ENCODE peak calls at places on chromosomes 13 and 19, in five cellular contexts. D, K, R, Z and C are unnamed samples.

GRCh38 chr19:57559008-57559403 is 657 bp downstream of the ZNF550 start:
- DNase-seq in R (peak), Z (peak), D (no peak), K (no peak), C (no peak)

GRCh38 chr13:83882626-83882959 is 319 bp upstream of the SLITRK1 start:
- DNase-seq in Z (no peak), R (no peak), D (no peak), K (no peak), C (no peak)

GRCh38 chr19:33177417-33177976 is 16.6 kb upstream of the LRP3 start:
- DNase-seq in R (no peak), Z (no peak), D (no peak), K (no peak), C (no peak)

GRCh38 chr19:16660763-16661479 is at the start of gene TMEM38A:
- DNase-seq in D (peak), R (no peak), K (no peak), Z (peak), C (no peak)

GRCh38 chr13:29959621-29960020 is 109.2 kb upstream of the UBL3 start:
- DNase-seq in R (no peak), Z (no peak), K (no peak), D (no peak), C (no peak)

GRCh38 chr13:113935523-113935922 is 38.4 kb downstream of the C13orf46 start:
- DNase-seq in D (no peak), K (no peak), R (no peak), Z (no peak), C (no peak)

GRCh38 chr13:67643656-67644055 is 413.5 kb upstream of the PCDH9 start:
- DNase-seq in K (no peak), Z (no peak), D (no peak), R (no peak), C (no peak)

GRCh38 chr19:39679791-39680168 is 24.1 kb downstream of the LGALS16 start:
- DNase-seq in D (no peak), Z (no peak), R (no peak), K (no peak), C (no peak)

GRCh38 chr13:37136187-37136586 is 30.7 kb upstream of the CSNK1A1L start:
- DNase-seq in Z (no peak), R (no peak), K (no peak), D (no peak), C (no peak)

GRCh38 chr19:10567696-10568443 is 909 bp downstream of the CDKN2D start:
- DNase-seq in Z (no peak), D (no peak), R (no peak), K (no peak), C (no peak)

GRCh38 chr13:107348471-107348870 is 780.5 kb upstream of the ARGLU1 start:
- DNase-seq in D (no peak), R (peak), K (no peak), Z (no peak), C (no peak)

GRCh38 chr13:95456837-95457236 is 95.7 kb upstream of the CLDN10 start:
- DNase-seq in Z (no peak), D (no peak), K (no peak), R (no peak), C (no peak)

GRCh38 chr19:17076539-17076919 is 952 bp downstream of the MYO9B start:
- DNase-seq in R (no peak), D (no peak), K (no peak), Z (no peak), C (no peak)

GRCh38 chr13:73520566-73521290 is 461.9 kb downstream of the KLF5 start:
- DNase-seq in K (no peak), R (no peak), Z (no peak), D (no peak), C (no peak)

GRCh38 chr19:45863840-45864628 is at the start of gene FOXA3:
- DNase-seq in R (peak), Z (no peak), D (no peak), K (no peak), C (no peak)

GRCh38 chr13:106230450-106230849 is 305.0 kb downstream of the EFNB2 start:
- DNase-seq in Z (no peak), K (no peak), R (peak), D (no peak), C (peak)

GRCh38 chr13:84139561-84140158 is 257.4 kb upstream of the SLITRK1 start:
- DNase-seq in R (no peak), Z (no peak), K (no peak), D (no peak), C (no peak)

GRCh38 chr19:15251749-15252397 is 19.6 kb upstream of the EPHX3 start:
- DNase-seq in K (no peak), R (peak), Z (peak), D (peak), C (no peak)

GRCh38 chr13:77502104-77502720 is 33.3 kb upstream of the SCEL start:
- DNase-seq in D (no peak), Z (no peak), K (no peak), R (no peak), C (no peak)

GRCh38 chr19:10408511-10409291 is 5.4 kb upstream of the CDC37 start:
- DNase-seq in D (no peak), R (no peak), K (no peak), Z (no peak), C (no peak)

GRCh38 chr13:64371045-64371444 is 2859.1 kb downstream of the PCDH9 start:
- DNase-seq in Z (no peak), R (no peak), K (no peak), D (no peak), C (no peak)

GRCh38 chr19:42569193-42569592 is 25.5 kb downstream of the CEACAM8 start:
- DNase-seq in D (no peak), Z (no peak), R (no peak), K (no peak), C (no peak)
- H3K4me3 ChIP-seq in D (no peak), Z (no peak), R (no peak), K (no peak), C (no peak)

GRCh38 chr13:46717275-46717674 is 79.7 kb downstream of the ESD start:
- DNase-seq in Z (no peak), R (no peak), K (no peak), D (no peak), C (no peak)

GRCh38 chr13:46720189-46720588 is 76.8 kb downstream of the ESD start:
- DNase-seq in Z (no peak), K (no peak), R (no peak), D (no peak), C (no peak)

GRCh38 chr13:46716821-46717220 is 80.1 kb downstream of the ESD start:
- DNase-seq in K (no peak), D (no peak), Z (no peak), R (no peak), C (no peak)

GRCh38 chr13:46726347-46726746 is 70.6 kb downstream of the ESD start:
- DNase-seq in R (no peak), Z (no peak), D (no peak), K (no peak), C (no peak)

DNA sequence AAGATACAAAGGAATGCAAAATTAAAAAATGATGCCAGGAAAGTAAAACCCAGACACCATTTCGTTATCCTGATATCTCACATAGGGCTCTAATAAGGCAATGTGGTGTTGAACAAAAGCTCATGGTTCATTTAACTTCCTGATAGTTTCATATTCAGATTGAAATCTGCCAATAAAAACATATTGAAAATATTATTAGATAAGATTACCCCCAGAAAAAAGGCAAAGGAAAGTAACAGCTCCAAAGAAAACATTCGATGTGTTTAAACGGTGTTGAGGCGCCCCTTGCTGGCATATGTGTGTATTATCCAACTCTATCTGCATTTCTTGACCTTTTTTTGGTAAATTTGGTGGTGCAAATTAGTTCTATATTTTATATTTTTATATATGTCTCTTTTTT is 75.9 kb downstream of the ESD start:
- DNase-seq in D (peak), Z (peak), K (peak), R (peak), C (no peak)
- H3K4me3 ChIP-seq in D (no peak), Z (no peak), K (no peak), R (no peak), C (no peak)

DNA sequence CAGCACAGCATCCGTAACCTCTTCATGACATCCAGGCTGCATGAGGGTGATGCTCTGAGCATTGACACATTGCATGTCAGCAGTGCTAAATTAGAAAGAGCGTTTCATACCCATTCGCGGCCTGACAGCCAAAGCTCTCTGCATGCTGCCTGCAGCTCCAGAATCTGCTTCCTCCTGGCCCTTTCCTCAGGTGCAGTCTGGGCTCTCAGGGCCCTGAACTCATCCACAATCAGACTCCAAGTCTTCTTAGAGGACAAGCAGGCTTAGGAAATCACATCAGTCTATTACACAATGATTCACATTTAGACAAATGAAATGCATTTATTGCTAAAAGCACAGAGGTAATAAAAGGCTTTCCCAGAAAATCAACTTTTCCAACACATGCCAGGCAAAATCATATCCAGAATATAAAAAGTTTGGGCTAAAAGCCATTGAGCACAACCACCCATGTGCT is 109.1 kb downstream of the COL4A2 start:
- DNase-seq in Z (no peak), D (no peak), R (peak), K (no peak), C (no peak)
- H3K4me3 ChIP-seq in Z (no peak), D (no peak), R (no peak), K (no peak), C (no peak)

DNA sequence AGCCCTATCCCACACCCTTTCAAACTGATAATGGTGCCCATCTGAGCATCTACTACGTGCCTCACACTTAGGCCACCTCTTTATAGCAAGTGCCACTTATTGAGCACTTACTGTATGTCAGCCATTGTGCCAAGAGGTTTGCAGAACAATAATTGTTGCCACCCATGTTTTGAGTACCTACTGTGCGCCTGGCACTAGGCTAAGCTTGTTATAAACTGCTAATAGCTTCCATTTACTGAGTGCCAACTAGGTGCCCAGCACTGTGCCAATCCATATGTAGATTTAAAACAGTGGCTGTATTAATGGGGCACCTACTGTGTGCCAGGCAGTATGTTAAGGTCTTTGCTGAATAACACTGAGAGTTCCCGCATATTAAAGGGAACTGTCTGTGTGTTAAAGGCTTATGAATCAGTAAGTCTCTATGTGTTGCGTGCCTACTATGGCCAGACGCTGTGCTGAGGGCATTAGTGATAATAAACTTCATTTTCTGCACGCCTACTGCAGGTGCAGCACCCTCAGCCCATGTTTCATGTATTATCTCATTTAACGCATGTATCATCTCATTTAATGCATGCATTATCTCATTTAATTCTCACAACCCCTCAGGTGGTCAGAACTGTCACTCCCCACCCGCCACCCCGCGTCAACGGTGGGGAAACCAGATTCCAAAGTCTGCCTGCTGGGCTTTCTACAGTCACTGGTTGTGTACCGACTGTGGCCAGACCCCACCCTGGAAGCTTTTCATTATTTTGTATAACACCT is 105.0 kb downstream of the PTPRS start:
- DNase-seq in D (no peak), K (no peak), R (no peak), Z (no peak), C (no peak)
- H3K4me3 ChIP-seq in D (no peak), K (no peak), R (no peak), Z (no peak), C (no peak)

DNA sequence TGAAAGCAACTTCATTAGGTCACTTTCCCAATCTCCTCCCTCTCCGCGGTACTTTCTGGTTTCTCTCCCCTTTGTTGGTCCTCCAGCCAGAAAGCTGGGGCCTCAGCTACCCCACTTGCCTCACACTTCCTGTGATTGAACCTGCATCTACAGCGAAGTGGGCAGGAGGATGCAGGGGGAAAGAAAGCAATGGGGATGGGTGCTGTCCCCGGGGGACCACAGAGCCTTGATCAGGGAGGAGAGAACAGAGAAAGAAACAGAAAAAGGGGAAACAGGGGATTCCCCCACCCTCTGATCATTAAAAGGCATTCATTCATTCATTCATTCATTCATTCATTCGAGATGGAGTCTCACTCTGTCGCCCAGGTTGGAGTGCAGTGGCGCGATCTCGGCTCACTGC is 74.2 kb downstream of the TRPM4 start:
- DNase-seq in K (no peak), D (no peak), Z (no peak), R (no peak), C (no peak)
- H3K4me3 ChIP-seq in K (no peak), D (no peak), Z (no peak), R (no peak), C (no peak)

GRCh38 chr19:2425622-2426581 is 1.5 kb downstream of the TIMM13 start:
- DNase-seq in Z (no peak), R (no peak), D (no peak), K (no peak), C (no peak)
- H3K4me3 ChIP-seq in Z (no peak), R (peak), D (no peak), K (peak), C (peak)

DNA sequence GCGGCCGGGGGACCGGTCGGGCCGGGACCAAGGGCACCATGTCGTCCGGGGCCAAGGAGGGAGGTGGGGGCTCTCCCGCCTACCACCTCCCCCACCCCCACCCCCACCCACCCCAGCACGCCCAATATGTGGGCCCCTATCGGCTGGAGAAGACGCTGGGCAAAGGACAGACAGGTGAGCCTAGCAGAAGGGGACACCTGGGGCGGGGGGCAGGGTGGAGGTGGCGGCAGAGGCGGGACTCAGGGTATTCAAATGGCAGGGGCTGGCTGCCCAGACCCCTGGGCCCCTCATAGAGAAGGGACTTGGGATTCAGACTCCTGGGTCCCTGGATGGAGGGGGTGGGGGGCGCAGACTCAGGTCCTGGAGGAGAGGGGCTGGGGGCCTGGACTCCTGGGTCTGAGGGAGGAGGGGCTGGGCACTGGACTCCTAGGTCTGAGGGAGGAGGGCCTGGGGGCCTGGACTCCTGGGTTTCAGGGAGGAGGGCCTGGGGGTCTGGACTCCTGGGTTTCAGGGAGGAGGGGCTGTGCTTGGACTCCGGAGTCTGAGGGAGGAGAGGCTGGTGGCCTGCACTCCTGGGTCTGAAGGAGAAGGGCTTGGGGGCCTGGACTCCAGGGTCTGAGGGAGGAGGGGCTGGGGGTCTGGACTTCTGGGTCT is 735 bp downstream of the BRSK1 start:
- DNase-seq in Z (no peak), R (no peak), D (no peak), K (no peak), C (no peak)
- H3K4me3 ChIP-seq in Z (no peak), R (peak), D (no peak), K (peak), C (no peak)

DNA sequence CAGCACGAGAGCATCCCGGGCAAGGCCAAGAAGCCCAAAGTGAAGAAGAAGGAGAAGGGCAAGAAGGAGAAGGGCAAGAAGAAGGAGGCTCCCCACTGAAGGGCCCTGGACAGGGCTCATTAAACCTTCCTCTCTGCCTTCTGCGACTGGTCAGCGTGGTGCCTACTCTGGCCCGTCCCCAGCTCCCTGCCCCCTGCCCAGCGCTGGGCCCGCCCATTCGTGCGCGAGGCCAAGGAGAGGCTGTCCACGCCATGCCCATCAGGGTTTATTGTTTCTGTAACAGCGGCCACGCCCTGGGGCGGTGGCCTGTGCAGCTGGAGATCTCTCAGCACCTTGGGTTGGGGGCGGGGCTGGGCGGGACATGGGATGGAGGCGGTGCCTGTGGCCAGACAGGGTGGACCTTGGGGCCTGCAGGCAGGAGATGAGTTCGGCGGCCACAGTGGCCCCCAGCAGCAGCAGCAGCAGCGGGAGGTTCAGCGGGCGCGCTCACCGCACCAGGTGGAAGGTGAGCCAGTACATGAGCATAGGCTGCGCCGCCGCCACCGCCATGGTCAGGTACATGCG is 897 bp downstream of the C19orf33 start:
- DNase-seq in R (no peak), D (no peak), K (no peak), Z (peak), C (peak)
- H3K4me3 ChIP-seq in R (no peak), D (no peak), K (no peak), Z (no peak), C (no peak)

GRCh38 chr19:18332917-18333530 is 7.4 kb upstream of the PGPEP1 start:
- DNase-seq in Z (no peak), R (no peak), K (no peak), D (no peak), C (no peak)

GRCh38 chr19:18330865-18331264 is 8.0 kb upstream of the LSM4 start:
- DNase-seq in R (no peak), D (no peak), Z (no peak), K (no peak), C (no peak)

GRCh38 chr19:18328340-18329034 is 5.6 kb upstream of the LSM4 start:
- DNase-seq in D (peak), K (peak), Z (peak), R (peak), C (peak)

GRCh38 chr19:18326772-18327171 is 3.9 kb upstream of the LSM4 start:
- DNase-seq in Z (no peak), R (no peak), K (no peak), D (no peak), C (no peak)

GRCh38 chr19:18329035-18329376 is 6.1 kb upstream of the LSM4 start:
- DNase-seq in R (no peak), D (no peak), Z (no peak), K (no peak), C (no peak)
- H3K4me3 ChIP-seq in R (peak), D (no peak), Z (no peak), K (peak), C (peak)